ENCODE peak calls at places on chromosome 18, in five cellular contexts. P, X, H, K and I are unnamed samples.

GRCh38 chr18:33817096-33817495 is 239.1 kb downstream of the ASXL3 start:
- DNase-seq in P (no peak), X (no peak), H (no peak), K (peak; percentile 55), I (no peak)

GRCh38 chr18:21599585-21600525 is 649 bp downstream of the ESCO1 start:
- DNase-seq in P (no peak), X (no peak), H (peak; percentile 21), K (no peak), I (no peak)

GRCh38 chr18:59540819-59541218 is 156.4 kb downstream of the CCBE1 start:
- DNase-seq in P (no peak), X (no peak), H (no peak), K (no peak), I (no peak)

GRCh38 chr18:49214058-49214457 is 246.4 kb downstream of the DYM start:
- DNase-seq in P (no peak), X (no peak), H (no peak), K (no peak), I (no peak)

GRCh38 chr18:63022429-63023022 is 297.0 kb downstream of the BCL2 start:
- DNase-seq in P (no peak), X (no peak), H (no peak), K (no peak), I (no peak)

GRCh38 chr18:59517446-59518171 is 158.5 kb upstream of the LMAN1 start:
- DNase-seq in P (no peak), X (no peak), H (no peak), K (no peak), I (peak; percentile 9)

GRCh38 chr18:64097497-64097896 is 51.4 kb downstream of the LINC00305 start:
- DNase-seq in P (no peak), X (no peak), H (no peak), K (no peak), I (no peak)

GRCh38 chr18:40464032-40464431 is 1491.0 kb upstream of the PIK3C3 start:
- DNase-seq in P (no peak), X (no peak), H (no peak), K (no peak), I (no peak)

GRCh38 chr18:1578505-1578904 is 673.8 kb downstream of the ADCYAP1 start:
- DNase-seq in P (no peak), X (no peak), H (no peak), K (no peak), I (no peak)

GRCh38 chr18:40760251-40760650 is 1194.8 kb upstream of the PIK3C3 start:
- DNase-seq in P (no peak), X (no peak), H (no peak), K (peak; percentile 2), I (no peak)

GRCh38 chr18:48580782-48581181 is 42.0 kb downstream of the CTIF start:
- DNase-seq in P (no peak), X (no peak), H (no peak), K (no peak), I (peak; percentile 13)

GRCh38 chr18:56148373-56148772 is 490.0 kb downstream of the TXNL1 start:
- DNase-seq in P (no peak), X (no peak), H (no peak), K (peak; percentile 78), I (no peak)

GRCh38 chr18:57437782-57438668 is 2.9 kb downstream of the ONECUT2 start:
- DNase-seq in P (no peak), X (peak; percentile 40), H (peak; percentile 49), K (peak; percentile 62), I (no peak)

GRCh38 chr18:23356915-23357421 is 96.1 kb upstream of the RIOK3 start:
- DNase-seq in P (no peak), X (no peak), H (no peak), K (no peak), I (no peak)

GRCh38 chr18:48274301-48274700 is 134.9 kb downstream of the ZBTB7C start:
- DNase-seq in P (no peak), X (no peak), H (no peak), K (peak; percentile 63), I (no peak)

GRCh38 chr18:31100598-31101147 is 1.5 kb downstream of the DSC2 start:
- DNase-seq in P (no peak), X (no peak), H (no peak), K (peak; percentile 50), I (peak; percentile 31)

GRCh38 chr18:2821695-2822094 is 25.1 kb upstream of the EMILIN2 start:
- DNase-seq in P (no peak), X (no peak), H (no peak), K (no peak), I (no peak)

GRCh38 chr18:59002974-59003594 is 136.6 kb upstream of the SEC11C start:
- DNase-seq in P (no peak), X (no peak), H (peak; percentile 30), K (peak; percentile 23), I (no peak)

GRCh38 chr18:59900222-59901128 is 679 bp downstream of the PMAIP1 start:
- DNase-seq in P (no peak), X (no peak), H (no peak), K (peak; percentile 73), I (no peak)

GRCh38 chr18:31555971-31556747 is 35.5 kb upstream of the TTR start:
- DNase-seq in P (peak; percentile 39), X (peak; percentile 71), H (peak; percentile 25), K (peak; percentile 51), I (peak; percentile 29)

GRCh38 chr18:67525328-67526110 is 9.0 kb upstream of the DSEL start:
- DNase-seq in P (no peak), X (no peak), H (peak; percentile 14), K (peak; percentile 89), I (peak; percentile 16)

GRCh38 chr18:2312440-2312839 is 258.9 kb downstream of the METTL4 start:
- DNase-seq in P (peak; percentile 20), X (no peak), H (no peak), K (no peak), I (no peak)

GRCh38 chr18:52348209-52348608 is 8.2 kb downstream of the DCC start:
- DNase-seq in P (no peak), X (no peak), H (no peak), K (peak; percentile 20), I (no peak)

GRCh38 chr18:46678785-46679404 is 21.9 kb upstream of the LOXHD1 start:
- DNase-seq in P (no peak), X (no peak), H (no peak), K (no peak), I (no peak)

GRCh38 chr18:32018331-32019250 is at the start of gene RNF125:
- DNase-seq in P (peak; percentile 69), X (peak; percentile 87), H (peak; percentile 39), K (peak; percentile 94), I (peak; percentile 72)

GRCh38 chr18:74496508-74497307 is 545 bp downstream of the CNDP2 start:
- DNase-seq in P (no peak), X (peak; percentile 26), H (peak; percentile 44), K (no peak), I (no peak)

GRCh38 chr18:58097127-58097906 is 53.3 kb downstream of the NEDD4L start:
- DNase-seq in P (no peak), X (no peak), H (no peak), K (no peak), I (no peak)

GRCh38 chr18:42164556-42164955 is 209.5 kb downstream of the PIK3C3 start:
- DNase-seq in P (no peak), X (no peak), H (no peak), K (no peak), I (no peak)

GRCh38 chr18:808086-808485 is 4.0 kb downstream of the YES1 start:
- DNase-seq in P (no peak), X (no peak), H (no peak), K (peak; percentile 25), I (no peak)

GRCh38 chr18:39942702-39943101 is 2012.3 kb upstream of the PIK3C3 start:
- DNase-seq in P (no peak), X (no peak), H (no peak), K (no peak), I (no peak)

GRCh38 chr18:48330016-48330991 is 78.9 kb downstream of the ZBTB7C start:
- DNase-seq in P (no peak), X (peak; percentile 47), H (peak; percentile 32), K (peak; percentile 95), I (no peak)

GRCh38 chr18:28267878-28268625 is 91.1 kb upstream of the CDH2 start:
- DNase-seq in P (no peak), X (no peak), H (no peak), K (peak; percentile 32), I (no peak)

GRCh38 chr18:42082415-42083234 is 127.6 kb downstream of the PIK3C3 start:
- DNase-seq in P (no peak), X (no peak), H (no peak), K (no peak), I (no peak)

GRCh38 chr18:62585274-62586147 is 62.7 kb downstream of the ZCCHC2 start:
- DNase-seq in P (no peak), X (no peak), H (no peak), K (no peak), I (no peak)

GRCh38 chr18:34726286-34727004 is 16.3 kb downstream of the DTNA start:
- DNase-seq in P (no peak), X (no peak), H (no peak), K (no peak), I (no peak)

GRCh38 chr18:8627107-8627472 is 17.9 kb downstream of the RAB12 start:
- DNase-seq in P (no peak), X (no peak), H (no peak), K (no peak), I (no peak)

GRCh38 chr18:8625693-8626092 is 16.5 kb downstream of the RAB12 start:
- DNase-seq in P (no peak), X (no peak), H (no peak), K (no peak), I (no peak)

GRCh38 chr18:8623549-8624106 is 14.4 kb downstream of the RAB12 start:
- DNase-seq in P (no peak), X (no peak), H (no peak), K (no peak), I (no peak)

GRCh38 chr18:8627540-8627939 is 18.3 kb downstream of the RAB12 start:
- DNase-seq in P (no peak), X (no peak), H (no peak), K (no peak), I (no peak)

GRCh38 chr18:8626414-8627106 is 17.3 kb downstream of the RAB12 start:
- DNase-seq in P (no peak), X (no peak), H (no peak), K (no peak), I (no peak)
- H3K4me1 ChIP-seq in P (peaks cover 8% of the 10 kb centered on the region), X (peaks cover 6% of the 10 kb centered on the region), H (peaks cover 10% of the 10 kb centered on the region), K (peaks cover 7% of the 10 kb centered on the region), I (peaks cover 13% of the 10 kb centered on the region)

GRCh38 chr18:77025831-77026363 is 106.7 kb downstream of the MBP start:
- DNase-seq in P (no peak), X (no peak), H (no peak), K (no peak), I (no peak)
- H3K27ac ChIP-seq in P (no peak overlapping the region), X (no peak overlapping the region), H (no peak overlapping the region), K (no peak overlapping the region), I (no peak overlapping the region)

DNA sequence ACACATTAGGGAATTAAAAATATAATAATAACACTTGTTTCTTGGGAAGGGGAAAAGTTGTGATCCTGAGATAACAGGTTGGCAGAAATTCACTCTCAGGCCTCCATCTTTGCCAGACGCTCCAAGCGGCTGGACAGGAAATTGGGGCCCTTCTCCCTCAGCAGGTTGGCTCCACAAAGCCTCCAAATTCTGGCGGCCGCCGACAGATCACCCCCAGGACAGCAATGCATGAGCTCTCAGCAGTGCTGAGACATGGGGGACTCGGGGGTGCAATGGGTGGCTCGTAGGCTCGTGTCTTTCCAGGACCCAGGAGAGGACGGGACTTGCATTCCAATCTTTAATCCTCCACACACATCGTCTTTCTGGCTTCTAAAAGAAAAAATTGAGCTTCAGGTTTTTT is 299.8 kb upstream of the SALL3 start:
- DNase-seq in P (no peak), X (no peak), H (no peak), K (no peak), I (no peak)
- H3K4me1 ChIP-seq in P (no peaks in the 10 kb centered on the region), X (no peaks in the 10 kb centered on the region), H (no peaks in the 10 kb centered on the region), K (no peaks in the 10 kb centered on the region), I (no peaks in the 10 kb centered on the region)

GRCh38 chr18:35968278-35968880 is 4.1 kb upstream of the RMP24 start:
- DNase-seq in P (no peak), X (no peak), H (no peak), K (peak; percentile 89), I (no peak)
- H3K27ac ChIP-seq in P (no peak overlapping the region), X (no peak overlapping the region), H (no peak overlapping the region), K (peak overlapping the region; percentile 65), I (no peak overlapping the region)